ENCODE peak calls at places on chromosomes 5 and 9, in five cellular contexts. I is HT1080; L is effector memory CD8-positive, alpha-beta T cell; U is body of pancreas; N is progenitor cell of endocrine pancreas. K is an unnamed sample.

GRCh38 chr9:69379250-69379982 is 54.4 kb downstream of the ENTREP1 start:
- DNase-seq in I (peak; percentile 85), N (no peak), L (no peak), U (no peak), K (no peak)

GRCh38 chr5:170885779-170886178 is 24.0 kb downstream of the RANBP17 start:
- DNase-seq in N (no peak), I (no peak), L (no peak), U (no peak), K (no peak)

GRCh38 chr5:179266291-179267070 is 78.8 kb downstream of the ADAMTS2 start:
- DNase-seq in I (no peak), U (no peak), L (no peak), N (no peak), K (no peak)

GRCh38 chr5:110386782-110387181 is 339.7 kb downstream of the TMEM232 start:
- DNase-seq in I (peak; percentile 67), L (no peak), U (peak; percentile 13), N (no peak), K (no peak)

GRCh38 chr9:98558575-98558974 is 150.2 kb downstream of the GABBR2 start:
- DNase-seq in L (no peak), N (no peak), U (no peak), I (peak; percentile 35), K (no peak)

GRCh38 chr5:71757590-71758543 is 38.8 kb downstream of the CARTPT start:
- DNase-seq in U (peak; percentile 64), I (peak; percentile 68), N (peak; percentile 34), L (peak; percentile 9), K (peak; percentile 65)

GRCh38 chr9:6677803-6678202 is 32.3 kb upstream of the GLDC start:
- DNase-seq in L (no peak), U (no peak), N (no peak), I (no peak), K (no peak)

GRCh38 chr5:122078116-122078865 is at the start of gene LOX:
- DNase-seq in U (peak; percentile 60), N (peak; percentile 16), I (peak; percentile 88), L (no peak), K (peak; percentile 58)

GRCh38 chr9:128642675-128643074 is 14.0 kb downstream of the DYNC2I2 start:
- DNase-seq in N (no peak), I (no peak), U (no peak), L (no peak), K (no peak)

GRCh38 chr9:126696091-126696763 is 82.5 kb downstream of the LMX1B start:
- DNase-seq in U (peak; percentile 8), I (no peak), N (no peak), L (no peak), K (no peak)

GRCh38 chr9:113742471-113742870 is 133.6 kb upstream of the ZNF618 start:
- DNase-seq in L (no peak), U (no peak), I (no peak), N (no peak), K (no peak)

GRCh38 chr9:96256800-96257199 is 45.2 kb downstream of the HSD17B3 start:
- DNase-seq in L (no peak), U (no peak), N (no peak), I (peak; percentile 91), K (no peak)

GRCh38 chr9:78031271-78031825 is at the start of gene GNAQ:
- DNase-seq in L (peak; percentile 30), U (no peak), I (no peak), N (peak; percentile 48), K (no peak)

GRCh38 chr5:165325201-165325600 is 1819.8 kb downstream of the MAT2B start:
- DNase-seq in I (peak; percentile 91), N (no peak), U (no peak), L (no peak), K (no peak)

GRCh38 chr5:150512368-150512747 is 4.4 kb downstream of the NDST1 start:
- DNase-seq in L (no peak), N (no peak), U (peak; percentile 52), I (no peak), K (peak; percentile 17)

GRCh38 chr5:56692359-56693219 is 122.8 kb upstream of the MAP3K1 start:
- DNase-seq in I (no peak), U (no peak), N (no peak), L (no peak), K (no peak)

K was measured in prostate gland.